ENCODE peak calls at places on chromosomes 12 and 14, in five cellular contexts. Z, Y, D, G and W are unnamed samples.

GRCh38 chr12:124677552-124678356 is 110.3 kb upstream of the NCOR2 start:
- DNase-seq in Z (no peak), Y (no peak), D (no peak), G (no peak), W (no peak)

GRCh38 chr12:71438670-71439361 is 782 bp upstream of the LGR5 start:
- DNase-seq in Z (no peak), Y (no peak), D (peak; percentile 35), G (peak; percentile 26), W (no peak)

GRCh38 chr14:89481167-89481566 is 64.1 kb upstream of the FOXN3 start:
- DNase-seq in Z (no peak), Y (no peak), D (no peak), G (no peak), W (no peak)

GRCh38 chr14:91127411-91127810 is 13.5 kb downstream of the DGLUCY start:
- DNase-seq in Z (no peak), Y (peak; percentile 86), D (peak; percentile 94), G (no peak), W (peak; percentile 90)

GRCh38 chr12:93741741-93742085 is 64.5 kb downstream of the CRADD start:
- DNase-seq in Z (no peak), Y (no peak), D (peak; percentile 45), G (peak; percentile 97), W (no peak)

GRCh38 chr14:35806006-35806907 is 2.8 kb downstream of the RALGAPA1 start:
- DNase-seq in Z (no peak), Y (no peak), D (no peak), G (no peak), W (no peak)

GRCh38 chr14:46717211-46717610 is 65.6 kb upstream of the RPL10L start:
- DNase-seq in Z (no peak), Y (no peak), D (peak; percentile 8), G (no peak), W (no peak)

GRCh38 chr12:3076730-3077571 is at the start of gene TSPAN9:
- DNase-seq in Z (peak; percentile 46), Y (peak; percentile 92), D (peak; percentile 52), G (peak; percentile 76), W (peak; percentile 87)

GRCh38 chr14:98259881-98260280 is 1012.1 kb downstream of the BCL11B start:
- DNase-seq in Z (no peak), Y (no peak), D (peak; percentile 18), G (no peak), W (no peak)

GRCh38 chr12:57183939-57184725 is 32.5 kb upstream of the NXPH4 start:
- DNase-seq in Z (no peak), Y (no peak), D (no peak), G (no peak), W (no peak)

GRCh38 chr12:12586879-12587675 is 24.4 kb upstream of the DUSP16 start:
- DNase-seq in Z (no peak), Y (no peak), D (peak; percentile 92), G (no peak), W (no peak)

GRCh38 chr14:20772650-20773049 is 4.4 kb downstream of the EDDM3B start:
- DNase-seq in Z (no peak), Y (no peak), D (no peak), G (peak; percentile 68), W (no peak)

GRCh38 chr14:100755649-100756048 is 29.0 kb downstream of the DLK1 start:
- DNase-seq in Z (no peak), Y (no peak), D (peak; percentile 77), G (no peak), W (no peak)

GRCh38 chr12:56591111-56591510 is 39.0 kb downstream of the BAZ2A start:
- DNase-seq in Z (no peak), Y (no peak), D (no peak), G (peak; percentile 72), W (no peak)

GRCh38 chr12:131121705-131122405 is 168.1 kb downstream of the ADGRD1 start:
- DNase-seq in Z (no peak), Y (no peak), D (no peak), G (no peak), W (no peak)

GRCh38 chr14:104278214-104278534 is 139.8 kb downstream of the KIF26A start:
- DNase-seq in Z (no peak), Y (no peak), D (no peak), G (no peak), W (peak; percentile 7)

GRCh38 chr12:47855502-47855901 is 35.8 kb upstream of the HDAC7 start:
- DNase-seq in Z (no peak), Y (no peak), D (no peak), G (peak; percentile 35), W (no peak)

GRCh38 chr12:69837191-69838085 is 12.4 kb downstream of the MYRFL start:
- DNase-seq in Z (no peak), Y (no peak), D (no peak), G (no peak), W (no peak)

GRCh38 chr12:125983784-125984510 is 918.7 kb downstream of the AACS start:
- DNase-seq in Z (no peak), Y (peak; percentile 55), D (no peak), G (peak; percentile 46), W (no peak)

GRCh38 chr14:85057266-85057665 is 472.7 kb upstream of the FLRT2 start:
- DNase-seq in Z (no peak), Y (no peak), D (no peak), G (no peak), W (no peak)

GRCh38 chr12:7433276-7433822 is 10.6 kb downstream of the CD163L1 start:
- DNase-seq in Z (no peak), Y (no peak), D (peak; percentile 38), G (no peak), W (no peak)

GRCh38 chr14:85853996-85854526 is 324.1 kb downstream of the FLRT2 start:
- DNase-seq in Z (no peak), Y (no peak), D (peak; percentile 9), G (no peak), W (no peak)

GRCh38 chr12:75087656-75088055 is 122.0 kb downstream of the KCNC2 start:
- DNase-seq in Z (no peak), Y (no peak), D (peak; percentile 44), G (peak; percentile 20), W (no peak)

GRCh38 chr14:68349900-68350323 is 443.0 kb downstream of the ZFP36L1 start:
- DNase-seq in Z (no peak), Y (no peak), D (no peak), G (no peak), W (peak; percentile 39)
- H3K27ac ChIP-seq in Z (no peak overlapping the region), Y (no peak overlapping the region), D (no peak overlapping the region), G (no peak overlapping the region), W (peak overlapping the region; percentile 54)

GRCh38 chr14:52268191-52269061 is 928 bp downstream of the PTGDR start:
- DNase-seq in Z (peak; percentile 38), Y (no peak), D (no peak), G (peak; percentile 61), W (no peak)
- H3K4me1 ChIP-seq in Z (peaks cover 35% of the 10 kb centered on the region), Y (peaks cover 6% of the 10 kb centered on the region), D (no peaks in the 10 kb centered on the region), G (peaks cover 17% of the 10 kb centered on the region), W (peaks cover 23% of the 10 kb centered on the region)

DNA sequence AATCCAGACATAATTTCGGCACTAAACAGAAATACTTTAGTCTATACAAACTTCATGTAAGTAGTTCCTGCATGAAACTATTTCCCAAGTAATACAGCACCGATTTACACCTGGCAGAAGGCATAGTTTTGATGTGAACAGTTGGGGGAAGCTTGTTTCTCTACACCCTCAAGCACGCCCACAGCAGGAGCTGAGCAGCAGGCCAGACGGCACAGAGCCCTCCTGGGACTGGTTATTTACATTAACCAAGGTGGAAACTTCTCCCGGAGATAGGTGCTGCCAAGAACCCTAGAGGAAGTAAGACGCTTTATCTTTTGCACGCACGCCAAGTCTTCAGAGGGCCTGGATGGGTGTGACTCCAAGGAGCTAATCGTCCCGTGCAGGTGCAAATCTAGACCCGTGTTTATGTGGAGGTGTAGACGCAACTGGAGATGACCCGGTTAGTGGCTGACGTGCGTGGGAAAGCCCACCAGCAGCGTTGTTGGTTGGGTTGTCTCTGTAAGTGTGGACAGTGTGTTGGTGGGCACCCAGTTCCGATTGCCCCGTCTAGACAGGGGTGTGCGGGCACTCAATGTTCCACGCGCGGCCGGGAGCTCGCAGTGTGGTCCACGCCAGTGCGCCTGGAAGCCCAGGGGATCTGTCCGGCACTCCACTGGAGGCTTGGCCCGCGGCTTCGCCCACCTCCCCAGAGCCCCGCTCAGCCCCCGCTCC is 767 bp upstream of the TCP11L2 start:
- DNase-seq in Z (peak; percentile 93), Y (peak; percentile 67), D (peak; percentile 93), G (peak; percentile 75), W (peak; percentile 95)
- H3K27ac ChIP-seq in Z (peak overlapping the region; percentile 92), Y (peak overlapping the region; percentile 97), D (peak overlapping the region; percentile 82), G (peak overlapping the region; percentile 3), W (peak overlapping the region; percentile 96)

GRCh38 chr14:54769955-54770863 is 132.4 kb downstream of the GCH1 start:
- DNase-seq in Z (no peak), Y (no peak), D (no peak), G (no peak), W (no peak)
- H3K4me1 ChIP-seq in Z (peaks cover 12% of the 10 kb centered on the region), Y (peaks cover 18% of the 10 kb centered on the region), D (peaks cover 30% of the 10 kb centered on the region), G (peaks cover 7% of the 10 kb centered on the region), W (peaks cover 17% of the 10 kb centered on the region)

GRCh38 chr14:93019367-93019843 is 96.3 kb downstream of the ITPK1 start:
- DNase-seq in Z (no peak), Y (peak; percentile 69), D (no peak), G (no peak), W (peak; percentile 69)
- H3K27ac ChIP-seq in Z (no peak overlapping the region), Y (no peak overlapping the region), D (no peak overlapping the region), G (no peak overlapping the region), W (peak overlapping the region; percentile 53)

GRCh38 chr12:89695100-89695499 is 13.5 kb downstream of the ATP2B1 start:
- DNase-seq in Z (no peak), Y (no peak), D (no peak), G (no peak), W (no peak)
- H3K4me1 ChIP-seq in Z (peaks cover 27% of the 10 kb centered on the region), Y (no peaks in the 10 kb centered on the region), D (peaks cover 5% of the 10 kb centered on the region), G (no peaks in the 10 kb centered on the region), W (peaks cover 56% of the 10 kb centered on the region)

GRCh38 chr12:96396914-96397313 is 3.3 kb downstream of the CDK17 start:
- DNase-seq in Z (no peak), Y (no peak), D (no peak), G (no peak), W (no peak)

GRCh38 chr12:96397756-96398421 is 2.4 kb downstream of the CDK17 start:
- DNase-seq in Z (no peak), Y (no peak), D (peak; percentile 15), G (no peak), W (no peak)

GRCh38 chr12:96395236-96395635 is 5.0 kb downstream of the CDK17 start:
- DNase-seq in Z (no peak), Y (no peak), D (no peak), G (peak; percentile 22), W (no peak)

GRCh38 chr12:96398422-96399080 is 1.7 kb downstream of the CDK17 start:
- DNase-seq in Z (no peak), Y (no peak), D (peak; percentile 17), G (no peak), W (no peak)

GRCh38 chr12:96396209-96396608 is 4.0 kb downstream of the CDK17 start:
- DNase-seq in Z (no peak), Y (no peak), D (no peak), G (no peak), W (no peak)
- H3K27ac ChIP-seq in Z (no peak overlapping the region), Y (no peak overlapping the region), D (no peak overlapping the region), G (no peak overlapping the region), W (no peak overlapping the region)